ENCODE peak calls at places on chromosomes 12 and 14, in five cellular contexts. G is GM06990, Z is hypothalamus, H is pons, J is EL. N is an unnamed sample.

GRCh38 chr12:107337354-107338095 is 244.2 kb upstream of the CRY1 start:
- DNase-seq in G (no peak), H (no peak), Z (no peak), J (peak; percentile 31), N (no peak)

GRCh38 chr14:96581902-96582640 is 79.9 kb downstream of the PAPOLA start:
- DNase-seq in Z (no peak), H (no peak), J (no peak), G (no peak), N (no peak)

GRCh38 chr14:22563987-22564386 is 25.0 kb downstream of the DAD1 start:
- DNase-seq in Z (no peak), J (peak; percentile 23), G (peak; percentile 55), H (no peak), N (no peak)

GRCh38 chr14:96067985-96068930 is 29.1 kb downstream of the C14orf132 start:
- DNase-seq in H (no peak), J (no peak), G (no peak), Z (no peak), N (no peak)

GRCh38 chr12:50195832-50196231 is 28.7 kb upstream of the CERS5 start:
- DNase-seq in H (no peak), Z (no peak), J (no peak), G (no peak), N (no peak)

GRCh38 chr12:53476769-53477209 is 22.5 kb downstream of the MAP3K12 start:
- DNase-seq in J (peak; percentile 50), G (no peak), H (no peak), Z (no peak), N (no peak)

GRCh38 chr12:103331643-103332042 is 164.1 kb downstream of the C12orf42 start:
- DNase-seq in J (no peak), G (no peak), Z (no peak), H (no peak), N (no peak)

GRCh38 chr14:55416866-55417265 is 5.2 kb upstream of the ATG14 start:
- DNase-seq in Z (no peak), J (peak; percentile 32), H (peak; percentile 17), G (no peak), N (no peak)

GRCh38 chr12:89949457-89950195 is 241.0 kb upstream of the ATP2B1 start:
- DNase-seq in Z (no peak), H (no peak), J (peak; percentile 57), G (peak; percentile 69), N (peak; percentile 83)

GRCh38 chr12:1936406-1937320 is 18.2 kb upstream of the CACNA2D4 start:
- DNase-seq in H (peak; percentile 94), G (no peak), J (peak; percentile 27), Z (peak; percentile 68), N (peak; percentile 74)

GRCh38 chr12:65565601-65566560 is 258.4 kb upstream of the HMGA2 start:
- DNase-seq in Z (no peak), H (no peak), J (peak; percentile 97), G (no peak), N (peak; percentile 96)

GRCh38 chr12:79927772-79928474 is 7.0 kb downstream of the PPP1R12A start:
- DNase-seq in H (no peak), Z (no peak), J (peak; percentile 21), G (peak; percentile 19), N (no peak)

GRCh38 chr14:53850714-53851296 is 105.8 kb downstream of the BMP4 start:
- DNase-seq in Z (no peak), G (no peak), J (peak; percentile 77), H (no peak), N (peak; percentile 82)